ENCODE peak calls at places on chromosomes 5 and 9, in eight cellular contexts. G, T, E, K, S, I, O and R are unnamed samples.

GRCh38 chr5:97365173-97365845 is 182.3 kb upstream of the RIOK2 start:
- DNase-seq in G (no peak), T (no peak), E (no peak), K (no peak), S (no peak), I (no peak), O (no peak), R (no peak)

GRCh38 chr5:5183192-5183699 is 43.1 kb downstream of the ADAMTS16 start:
- DNase-seq in G (no peak), T (no peak), E (peak; percentile 26), K (no peak), S (no peak), I (no peak), O (no peak), R (no peak)

GRCh38 chr9:76271755-76272154 is 122.5 kb downstream of the RFK start:
- DNase-seq in G (peak; percentile 41), T (no peak), E (no peak), K (no peak), S (no peak), I (no peak), O (no peak), R (no peak)

GRCh38 chr5:151086905-151087360 is 6.1 kb upstream of the TNIP1 start:
- DNase-seq in G (no peak), T (peak; percentile 42), E (no peak), K (no peak), S (no peak), I (no peak), O (no peak), R (no peak)

GRCh38 chr9:3179716-3180115 is 335.8 kb upstream of the PUM3 start:
- DNase-seq in G (no peak), T (no peak), E (no peak), K (no peak), S (no peak), I (no peak), O (no peak), R (no peak)

GRCh38 chr9:70056545-70056944 is 12.9 kb downstream of the MAMDC2 start:
- DNase-seq in G (no peak), T (no peak), E (no peak), K (no peak), S (no peak), I (no peak), O (no peak), R (no peak)

GRCh38 chr9:112443200-112443599 is 43.4 kb upstream of the KIAA1958 start:
- DNase-seq in G (peak; percentile 23), T (no peak), E (no peak), K (no peak), S (peak; percentile 45), I (no peak), O (no peak), R (no peak)

GRCh38 chr5:66511491-66511890 is 84.7 kb upstream of the MAST4 start:
- DNase-seq in G (peak; percentile 2), T (no peak), E (no peak), K (no peak), S (no peak), I (no peak), O (no peak), R (no peak)

GRCh38 chr9:13127164-13127563 is 152.3 kb downstream of the MPDZ start:
- DNase-seq in G (no peak), T (no peak), E (no peak), K (no peak), S (no peak), I (no peak), O (no peak), R (no peak)

GRCh38 chr9:70814597-70814996 is 306.8 kb downstream of the TRPM3 start:
- DNase-seq in G (no peak), T (no peak), E (no peak), K (no peak), S (no peak), I (no peak), O (no peak), R (no peak)

GRCh38 chr5:172861461-172861860 is 27.4 kb downstream of the ERGIC1 start:
- DNase-seq in G (no peak), T (no peak), E (no peak), K (no peak), S (no peak), I (no peak), O (no peak), R (no peak)

GRCh38 chr5:172862165-172862801 is 28.2 kb downstream of the ERGIC1 start:
- DNase-seq in G (no peak), T (no peak), E (no peak), K (peak; percentile 27), S (peak; percentile 55), I (no peak), O (no peak), R (no peak)

GRCh38 chr5:172864747-172865146 is 30.7 kb downstream of the ERGIC1 start:
- DNase-seq in G (no peak), T (no peak), E (no peak), K (no peak), S (peak; percentile 71), I (no peak), O (no peak), R (no peak)

GRCh38 chr5:172866378-172866777 is 32.3 kb downstream of the ERGIC1 start:
- DNase-seq in G (no peak), T (no peak), E (no peak), K (no peak), S (no peak), I (no peak), O (no peak), R (no peak)

DNA sequence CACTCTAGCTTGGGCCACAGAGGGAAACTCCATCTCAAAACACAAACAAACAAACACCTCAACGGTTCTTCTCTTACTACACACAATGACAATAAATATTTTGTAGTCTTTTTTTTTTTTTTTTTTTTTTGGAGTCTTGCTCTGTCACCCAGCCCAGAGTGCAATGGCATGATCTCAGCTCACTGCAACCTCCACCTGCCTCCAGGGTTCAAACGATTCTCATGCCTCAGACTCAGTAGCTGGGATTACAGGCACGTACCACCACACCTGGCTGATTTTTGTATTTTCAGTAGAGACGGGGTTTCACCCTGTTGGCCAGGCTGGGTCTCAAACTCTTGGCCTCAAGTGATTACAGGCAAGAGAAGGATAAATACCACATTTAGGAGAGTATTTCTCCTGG is 30.1 kb downstream of the ERGIC1 start:
- DNase-seq in G (no peak), T (no peak), E (no peak), K (no peak), S (no peak), I (no peak), O (no peak), R (no peak)
- TF ChIP-seq CTCF in G (no peak), T (no peak), E (no peak), K (no peak), S (no peak), I (no peak), O (no peak), R (no peak)

GRCh38 chr5:136174021-136174659 is 18.8 kb downstream of the SMIM32 start:
- DNase-seq in G (peak; percentile 72), T (no peak), E (no peak), K (no peak), S (peak; percentile 70), I (no peak), O (no peak), R (no peak)
- TF ChIP-seq CTCF in G (peak; percentile 88), T (peak; percentile 49), E (no peak), K (peak; percentile 77), S (peak; percentile 52), I (peak; percentile 58), O (peak; percentile 43), R (no peak)

GRCh38 chr5:88602584-88602983 is 280.4 kb downstream of the MEF2C start:
- DNase-seq in G (peak; percentile 44), T (no peak), E (no peak), K (peak; percentile 14), S (no peak), I (no peak), O (no peak), R (no peak)

GRCh38 chr5:88606626-88607025 is 276.4 kb downstream of the MEF2C start:
- DNase-seq in G (no peak), T (no peak), E (no peak), K (no peak), S (no peak), I (no peak), O (no peak), R (no peak)

GRCh38 chr5:88606173-88606572 is 276.8 kb downstream of the MEF2C start:
- DNase-seq in G (no peak), T (no peak), E (no peak), K (no peak), S (no peak), I (no peak), O (no peak), R (no peak)

GRCh38 chr5:88610586-88610985 is 272.4 kb downstream of the MEF2C start:
- DNase-seq in G (no peak), T (no peak), E (no peak), K (no peak), S (no peak), I (no peak), O (no peak), R (no peak)

GRCh38 chr5:88607492-88607891 is 275.5 kb downstream of the MEF2C start:
- DNase-seq in G (no peak), T (no peak), E (no peak), K (no peak), S (no peak), I (no peak), O (no peak), R (no peak)
- TF ChIP-seq CTCF in G (no peak), T (no peak), E (no peak), K (no peak), S (no peak), I (no peak), O (no peak), R (no peak)

GRCh38 chr9:85502815-85503643 is 238.7 kb downstream of the AGTPBP1 start:
- DNase-seq in G (no peak), T (no peak), E (no peak), K (no peak), S (no peak), I (no peak), O (no peak), R (no peak)

GRCh38 chr9:85510830-85511504 is 230.8 kb downstream of the AGTPBP1 start:
- DNase-seq in G (no peak), T (no peak), E (no peak), K (no peak), S (peak; percentile 10), I (no peak), O (no peak), R (no peak)

GRCh38 chr9:85511746-85512145 is 230.0 kb downstream of the AGTPBP1 start:
- DNase-seq in G (no peak), T (no peak), E (no peak), K (no peak), S (no peak), I (no peak), O (no peak), R (no peak)

GRCh38 chr9:85505612-85506011 is 236.1 kb downstream of the AGTPBP1 start:
- DNase-seq in G (no peak), T (no peak), E (no peak), K (no peak), S (no peak), I (no peak), O (no peak), R (no peak)

GRCh38 chr9:85508616-85509015 is 233.1 kb downstream of the AGTPBP1 start:
- DNase-seq in G (peak; percentile 29), T (no peak), E (no peak), K (no peak), S (no peak), I (no peak), O (no peak), R (no peak)
- TF ChIP-seq CTCF in G (no peak), T (no peak), E (no peak), K (peak; percentile 20), S (no peak), I (no peak), O (no peak), R (no peak)

GRCh38 chr5:139193928-139194327 is 4.2 kb downstream of the SIL1 start:
- DNase-seq in G (peak; percentile 31), T (no peak), E (no peak), K (no peak), S (peak; percentile 33), I (no peak), O (no peak), R (no peak)
- TF ChIP-seq CTCF in G (no peak), T (peak; percentile 33), E (no peak), K (peak; percentile 43), S (no peak), I (no peak), O (no peak), R (no peak)